ENCODE peak calls at places on chromosomes 5 and 9, in six cellular contexts. G is RCC 7860, Z is A172, D is KBM-7, F is HT1080, U is hypothalamus. X is an unnamed sample.

GRCh38 chr5:180696116-180696515 is 43.7 kb downstream of the OR2Y1 start:
- DNase-seq in G (no peak), Z (no peak), D (no peak), F (no peak), U (no peak), X (no peak)

GRCh38 chr9:35254237-35254636 is 92.4 kb downstream of the UNC13B start:
- DNase-seq in G (no peak), Z (no peak), D (peak; percentile 10), F (no peak), U (no peak), X (no peak)

GRCh38 chr9:17394868-17395488 is 183.9 kb upstream of the SH3GL2 start:
- DNase-seq in G (no peak), Z (no peak), D (no peak), F (no peak), U (no peak), X (no peak)

GRCh38 chr9:108869092-108869725 is 7.1 kb downstream of the ACTL7A start:
- DNase-seq in G (no peak), Z (peak; percentile 58), D (no peak), F (peak; percentile 23), U (no peak), X (no peak)

GRCh38 chr9:100473271-100474081 is 527 bp downstream of the TMEFF1 start:
- DNase-seq in G (peak; percentile 28), Z (peak; percentile 19), D (peak; percentile 59), F (peak; percentile 31), U (peak; percentile 51), X (peak; percentile 13)

GRCh38 chr5:14011089-14012004 is 66.9 kb upstream of the DNAH5 start:
- DNase-seq in G (peak; percentile 96), Z (peak; percentile 84), D (peak; percentile 87), F (peak; percentile 96), U (peak; percentile 79), X (peak; percentile 95)

GRCh38 chr5:21802869-21803490 is 1050.2 kb downstream of the CDH12 start:
- DNase-seq in G (peak; percentile 54), Z (peak; percentile 45), D (peak; percentile 45), F (peak; percentile 38), U (no peak), X (peak; percentile 57)

GRCh38 chr9:24516463-24516862 is 29.2 kb downstream of the IZUMO3 start:
- DNase-seq in G (no peak), Z (peak; percentile 2), D (no peak), F (peak; percentile 59), U (no peak), X (no peak)

GRCh38 chr5:148179234-148179824 is 11.0 kb downstream of the SPINK14 start:
- DNase-seq in G (peak; percentile 29), Z (peak; percentile 72), D (peak; percentile 38), F (peak; percentile 26), U (peak; percentile 2), X (peak; percentile 47)

GRCh38 chr9:93642961-93643360 is 66.6 kb downstream of the PHF2 start:
- DNase-seq in G (no peak), Z (peak; percentile 35), D (no peak), F (peak; percentile 25), U (no peak), X (no peak)

GRCh38 chr5:180109920-180110319 is 38.4 kb upstream of the RNF130 start:
- DNase-seq in G (no peak), Z (no peak), D (no peak), F (no peak), U (no peak), X (no peak)

GRCh38 chr5:64341340-64341739 is 164.5 kb upstream of the RGS7BP start:
- DNase-seq in G (no peak), Z (no peak), D (no peak), F (no peak), U (no peak), X (no peak)

GRCh38 chr5:32449216-32449721 is 4.7 kb upstream of the ZFR start:
- DNase-seq in G (no peak), Z (no peak), D (no peak), F (no peak), U (no peak), X (no peak)

GRCh38 chr9:79257215-79257614 is 314.6 kb upstream of the TLE4 start:
- DNase-seq in G (no peak), Z (peak; percentile 18), D (no peak), F (no peak), U (no peak), X (peak; percentile 55)

GRCh38 chr9:129027685-129028191 is 393 bp downstream of the SH3GLB2 start:
- DNase-seq in G (peak; percentile 28), Z (peak; percentile 57), D (peak; percentile 39), F (peak; percentile 38), U (no peak), X (peak; percentile 46)

GRCh38 chr9:13942695-13943094 is 371.2 kb downstream of the NFIB start:
- DNase-seq in G (peak; percentile 93), Z (peak; percentile 83), D (no peak), F (peak; percentile 97), U (no peak), X (no peak)

GRCh38 chr9:137550958-137551655 is 572 bp upstream of the MRPL41 start:
- DNase-seq in G (peak; percentile 54), Z (peak; percentile 75), D (peak; percentile 89), F (peak; percentile 79), U (peak; percentile 78), X (peak; percentile 88)

GRCh38 chr9:138063033-138063432 is 185.5 kb downstream of the CACNA1B start:
- DNase-seq in G (no peak), Z (no peak), D (no peak), F (no peak), U (no peak), X (no peak)

GRCh38 chr5:157469073-157469472 is 9.1 kb downstream of the NIPAL4 start:
- DNase-seq in G (no peak), Z (no peak), D (no peak), F (no peak), U (no peak), X (no peak)

GRCh38 chr9:137956039-137956438 is 78.5 kb downstream of the CACNA1B start:
- DNase-seq in G (no peak), Z (no peak), D (no peak), F (no peak), U (no peak), X (no peak)

GRCh38 chr5:156647034-156647451 is 203.1 kb upstream of the PPP1R2B start:
- DNase-seq in G (no peak), Z (no peak), D (no peak), F (no peak), U (no peak), X (no peak)

GRCh38 chr9:128635266-128636023 is 21.2 kb downstream of the DYNC2I2 start:
- DNase-seq in G (peak; percentile 98), Z (peak; percentile 99), D (peak; percentile 23), F (peak; percentile 97), U (no peak), X (peak; percentile 68)

GRCh38 chr9:127114606-127115005 is 7.8 kb downstream of the ANGPTL2 start:
- DNase-seq in G (no peak), Z (no peak), D (no peak), F (no peak), U (no peak), X (no peak)

GRCh38 chr5:149392718-149393117 is 13.6 kb upstream of the IL17B start:
- DNase-seq in G (peak; percentile 63), Z (no peak), D (no peak), F (peak; percentile 44), U (no peak), X (no peak)

GRCh38 chr9:116230233-116230632 is 76.6 kb downstream of the PAPPA start:
- DNase-seq in G (no peak), Z (no peak), D (no peak), F (no peak), U (no peak), X (no peak)

GRCh38 chr9:87193925-87194380 is 246.6 kb upstream of the GAS1 start:
- DNase-seq in G (peak; percentile 71), Z (peak; percentile 62), D (no peak), F (no peak), U (no peak), X (no peak)

GRCh38 chr9:70374962-70375618 is 39.4 kb downstream of the KLF9 start:
- DNase-seq in G (no peak), Z (no peak), D (no peak), F (no peak), U (no peak), X (no peak)

GRCh38 chr5:75043736-75044264 is 8.6 kb downstream of the GCNT4 start:
- DNase-seq in G (no peak), Z (no peak), D (no peak), F (no peak), U (no peak), X (no peak)

GRCh38 chr9:96163712-96164111 is 138.3 kb downstream of the HSD17B3 start:
- DNase-seq in G (no peak), Z (no peak), D (no peak), F (no peak), U (no peak), X (no peak)

GRCh38 chr5:35063386-35063785 is 15.6 kb upstream of the AGXT2 start:
- DNase-seq in G (no peak), Z (no peak), D (no peak), F (no peak), U (no peak), X (no peak)

GRCh38 chr5:54484219-54484894 is 28.9 kb downstream of the HSPB3 start:
- DNase-seq in G (no peak), Z (no peak), D (no peak), F (no peak), U (no peak), X (no peak)

GRCh38 chr5:15105799-15106393 is 234.3 kb upstream of the ANKH start:
- DNase-seq in G (peak; percentile 48), Z (peak; percentile 64), D (peak; percentile 69), F (peak; percentile 67), U (peak; percentile 19), X (peak; percentile 56)

GRCh38 chr9:98380065-98380681 is 124.7 kb upstream of the TBC1D2 start:
- DNase-seq in G (peak; percentile 77), Z (peak; percentile 79), D (peak; percentile 2), F (peak; percentile 78), U (peak; percentile 15), X (no peak)